ENCODE peak calls at places on chromosomes 2 and 18, in nine cellular contexts. H is activated naive CD8-positive, alpha-beta T cell treated with anti-CD3 and anti-CD28 coated beads, Interleukin-2, amount 50 U/mL, for 24 hours; Y is A549; V is body of pancreas; J is aorta; X is dermis microvascular lymphatic vessel endothelial cell; D is DMS 273 treated with DMSO at 0.1 percent for 48 hours; C is BE2C; T is left ventricle myocardium inferior. I is an unnamed sample.

GRCh38 chr2:202101049-202101579 is 28.1 kb downstream of the KIAA2012 start:
- DNase-seq in H (no peak), Y (no peak), V (no peak), J (no peak), X (no peak), D (no peak), C (no peak), T (no peak), I (no peak)

GRCh38 chr18:48813833-48814489 is 136.8 kb downstream of the SMAD7 start:
- DNase-seq in H (peak), Y (no peak), V (no peak), J (peak), X (no peak), D (no peak), C (no peak), T (peak), I (no peak)

GRCh38 chr18:65380571-65380970 is 370.2 kb upstream of the CDH7 start:
- DNase-seq in H (no peak), Y (no peak), V (no peak), J (no peak), X (no peak), D (no peak), C (no peak), T (no peak), I (no peak)

GRCh38 chr2:239815638-239816035 is 209.5 kb downstream of the NDUFA10 start:
- DNase-seq in H (no peak), Y (peak), V (no peak), J (no peak), X (no peak), D (no peak), C (no peak), T (no peak), I (no peak)

GRCh38 chr2:46580416-46580815 is 101.1 kb downstream of the TMEM247 start:
- DNase-seq in H (no peak), Y (no peak), V (no peak), J (no peak), X (no peak), D (peak), C (no peak), T (no peak), I (no peak)

GRCh38 chr18:22591231-22591630 is 173.5 kb upstream of the CTAGE1 start:
- DNase-seq in H (no peak), Y (no peak), V (no peak), J (no peak), X (no peak), D (no peak), C (no peak), T (no peak), I (no peak)

GRCh38 chr2:138493334-138493733 is 8.2 kb upstream of the SPOPL start:
- DNase-seq in H (no peak), Y (no peak), V (peak), J (no peak), X (no peak), D (no peak), C (peak), T (no peak), I (no peak)

GRCh38 chr2:211928186-211928585 is 610.4 kb downstream of the ERBB4 start:
- DNase-seq in H (no peak), Y (no peak), V (no peak), J (no peak), X (no peak), D (no peak), C (no peak), T (no peak), I (peak)

GRCh38 chr2:15122915-15123314 is 438.2 kb downstream of the NBAS start:
- DNase-seq in H (no peak), Y (no peak), V (no peak), J (no peak), X (no peak), D (no peak), C (no peak), T (no peak), I (no peak)

GRCh38 chr2:67841711-67842110 is 221.1 kb downstream of the C1D start:
- DNase-seq in H (no peak), Y (no peak), V (no peak), J (no peak), X (no peak), D (no peak), C (no peak), T (no peak), I (no peak)

GRCh38 chr2:24831736-24832421 is 38.7 kb downstream of the CENPO start:
- DNase-seq in H (no peak), Y (no peak), V (peak), J (no peak), X (no peak), D (no peak), C (no peak), T (peak), I (peak)

GRCh38 chr2:196853301-196854087 is 44.3 kb upstream of the C2orf66 start:
- DNase-seq in H (no peak), Y (no peak), V (no peak), J (no peak), X (peak), D (no peak), C (no peak), T (no peak), I (no peak)

GRCh38 chr2:240596491-240596931 is 10.0 kb downstream of the CAPN10 start:
- DNase-seq in H (no peak), Y (no peak), V (peak), J (peak), X (no peak), D (no peak), C (peak), T (peak), I (peak)

GRCh38 chr2:171409436-171409971 is 24.3 kb downstream of the METTL8 start:
- DNase-seq in H (no peak), Y (no peak), V (no peak), J (no peak), X (no peak), D (no peak), C (no peak), T (no peak), I (no peak)

GRCh38 chr2:127763776-127764175 is 47.2 kb downstream of the WDR33 start:
- DNase-seq in H (no peak), Y (no peak), V (no peak), J (no peak), X (no peak), D (no peak), C (no peak), T (no peak), I (no peak)

GRCh38 chr2:39640107-39640506 is 25.6 kb upstream of the TMEM178A start:
- DNase-seq in H (no peak), Y (no peak), V (no peak), J (no peak), X (no peak), D (no peak), C (no peak), T (peak), I (peak)

GRCh38 chr2:128421861-128422311 is 103.2 kb upstream of the HS6ST1 start:
- DNase-seq in H (no peak), Y (no peak), V (no peak), J (no peak), X (no peak), D (no peak), C (no peak), T (no peak), I (no peak)

GRCh38 chr2:46749042-46749461 is 166.6 kb downstream of the MCFD2 start:
- DNase-seq in H (no peak), Y (peak), V (peak), J (no peak), X (peak), D (no peak), C (no peak), T (no peak), I (no peak)

GRCh38 chr2:238895901-238896600 is 48.2 kb downstream of the TWIST2 start:
- DNase-seq in H (no peak), Y (no peak), V (peak), J (peak), X (peak), D (no peak), C (no peak), T (peak), I (no peak)

GRCh38 chr2:226561962-226562361 is 237.7 kb downstream of the IRS1 start:
- DNase-seq in H (no peak), Y (no peak), V (peak), J (no peak), X (no peak), D (no peak), C (no peak), T (no peak), I (no peak)

GRCh38 chr2:53095664-53096063 is 671.9 kb upstream of the CHAC2 start:
- DNase-seq in H (no peak), Y (no peak), V (peak), J (no peak), X (no peak), D (no peak), C (no peak), T (no peak), I (no peak)

GRCh38 chr18:31225668-31226067 is 63.0 kb upstream of the DSC1 start:
- DNase-seq in H (no peak), Y (peak), V (peak), J (peak), X (peak), D (no peak), C (no peak), T (peak), I (no peak)

GRCh38 chr2:70190086-70190412 is 770 bp downstream of the C2orf42 start:
- DNase-seq in H (peak), Y (no peak), V (peak), J (no peak), X (peak), D (peak), C (no peak), T (no peak), I (no peak)

GRCh38 chr18:79530821-79531220 is 135.1 kb downstream of the NFATC1 start:
- DNase-seq in H (no peak), Y (no peak), V (no peak), J (peak), X (no peak), D (no peak), C (no peak), T (no peak), I (no peak)

GRCh38 chr2:240240017-240240416 is 99.6 kb upstream of the OTOS start:
- DNase-seq in H (no peak), Y (no peak), V (no peak), J (no peak), X (no peak), D (no peak), C (no peak), T (no peak), I (no peak)

GRCh38 chr2:37125404-37125803 is 31.4 kb downstream of the EIF2AK2 start:
- DNase-seq in H (no peak), Y (no peak), V (no peak), J (no peak), X (no peak), D (no peak), C (no peak), T (no peak), I (no peak)

GRCh38 chr18:76448262-76449109 is 46.6 kb downstream of the ZNF516 start:
- DNase-seq in H (no peak), Y (no peak), V (no peak), J (peak), X (no peak), D (no peak), C (no peak), T (no peak), I (no peak)

GRCh38 chr2:51013060-51013746 is 18.7 kb downstream of the NRXN1 start:
- DNase-seq in H (no peak), Y (no peak), V (peak), J (no peak), X (no peak), D (peak), C (no peak), T (no peak), I (peak)

GRCh38 chr2:182949572-182950189 is 83.2 kb upstream of the FRZB start:
- DNase-seq in H (no peak), Y (peak), V (peak), J (peak), X (peak), D (peak), C (no peak), T (peak), I (no peak)

GRCh38 chr2:64018715-64019082 is 529 bp downstream of the VPS54 start:
- DNase-seq in H (no peak), Y (no peak), V (no peak), J (peak), X (peak), D (no peak), C (peak), T (peak), I (peak)

GRCh38 chr2:96500385-96501066 is 4.6 kb downstream of the NEURL3 start:
- DNase-seq in H (no peak), Y (no peak), V (no peak), J (no peak), X (no peak), D (no peak), C (no peak), T (no peak), I (no peak)

GRCh38 chr2:148553332-148553887 is 91.1 kb upstream of the EPC2 start:
- DNase-seq in H (no peak), Y (no peak), V (no peak), J (no peak), X (no peak), D (no peak), C (no peak), T (no peak), I (no peak)

GRCh38 chr2:70643715-70644114 is 90.1 kb upstream of the TGFA start:
- DNase-seq in H (peak), Y (peak), V (peak), J (no peak), X (peak), D (peak), C (no peak), T (no peak), I (no peak)

I was measured in putamen.